ENCODE peak calls at places on chromosomes 11 and 22, in seven cellular contexts. One of them, this sample, is unnamed.

GRCh38 chr11:108914211-108914610 is 249.3 kb downstream of the DDX10 start:
- DNase-seq in fibroblast of lung: no peak
- DNase-seq in right atrium auricular region: no peak
- DNase-seq in heart right ventricle: no peak
- DNase-seq in kidney epithelial cell: no peak
- DNase-seq in AG04449: no peak
- DNase-seq in fibroblast of pulmonary artery: no peak
- DNase-seq in this sample: no peak

GRCh38 chr11:26011474-26011873 is 320.5 kb upstream of the ANO3 start:
- DNase-seq in kidney epithelial cell: no peak
- DNase-seq in fibroblast of lung: no peak
- DNase-seq in fibroblast of pulmonary artery: no peak
- DNase-seq in AG04449: no peak
- DNase-seq in heart right ventricle: no peak
- DNase-seq in right atrium auricular region: no peak
- DNase-seq in this sample: no peak

GRCh38 chr11:64449381-64450167 is 90.6 kb downstream of the RPS6KA4 start:
- DNase-seq in kidney epithelial cell: no peak
- DNase-seq in heart right ventricle: peak
- DNase-seq in right atrium auricular region: no peak
- DNase-seq in AG04449: no peak
- DNase-seq in fibroblast of lung: peak
- DNase-seq in fibroblast of pulmonary artery: peak
- DNase-seq in this sample: peak

GRCh38 chr11:66978229-66978628 is 3.1 kb downstream of the C11orf86 start:
- DNase-seq in kidney epithelial cell: no peak
- DNase-seq in AG04449: no peak
- DNase-seq in right atrium auricular region: no peak
- DNase-seq in heart right ventricle: no peak
- DNase-seq in fibroblast of pulmonary artery: no peak
- DNase-seq in fibroblast of lung: no peak
- DNase-seq in this sample: no peak

GRCh38 chr11:35525501-35526175 is at the start of gene PAMR1:
- DNase-seq in kidney epithelial cell: no peak
- DNase-seq in right atrium auricular region: peak
- DNase-seq in fibroblast of pulmonary artery: peak
- DNase-seq in AG04449: no peak
- DNase-seq in fibroblast of lung: peak
- DNase-seq in heart right ventricle: peak
- DNase-seq in this sample: peak

GRCh38 chr11:62752177-62752785 is 1.7 kb downstream of the ZBTB3 start:
- DNase-seq in fibroblast of lung: no peak
- DNase-seq in heart right ventricle: no peak
- DNase-seq in kidney epithelial cell: no peak
- DNase-seq in AG04449: no peak
- DNase-seq in fibroblast of pulmonary artery: no peak
- DNase-seq in right atrium auricular region: no peak
- DNase-seq in this sample: no peak

GRCh38 chr11:32466279-32466915 is 31.1 kb upstream of the WT1 start:
- DNase-seq in AG04449: no peak
- DNase-seq in fibroblast of pulmonary artery: peak
- DNase-seq in heart right ventricle: no peak
- DNase-seq in kidney epithelial cell: peak
- DNase-seq in right atrium auricular region: no peak
- DNase-seq in fibroblast of lung: peak
- DNase-seq in this sample: no peak

GRCh38 chr11:19394525-19395016 is 153.8 kb upstream of the E2F8 start:
- DNase-seq in AG04449: no peak
- DNase-seq in right atrium auricular region: peak
- DNase-seq in kidney epithelial cell: no peak
- DNase-seq in fibroblast of lung: no peak
- DNase-seq in fibroblast of pulmonary artery: no peak
- DNase-seq in heart right ventricle: no peak
- DNase-seq in this sample: no peak

GRCh38 chr11:112817376-112817775 is 143.8 kb upstream of the NCAM1 start:
- DNase-seq in fibroblast of pulmonary artery: no peak
- DNase-seq in right atrium auricular region: no peak
- DNase-seq in fibroblast of lung: no peak
- DNase-seq in kidney epithelial cell: no peak
- DNase-seq in AG04449: no peak
- DNase-seq in heart right ventricle: no peak
- DNase-seq in this sample: no peak

GRCh38 chr22:39087881-39088687 is 9.0 kb upstream of the APOBEC3H start:
- DNase-seq in fibroblast of lung: no peak
- DNase-seq in heart right ventricle: peak
- DNase-seq in right atrium auricular region: no peak
- DNase-seq in fibroblast of pulmonary artery: no peak
- DNase-seq in AG04449: no peak
- DNase-seq in kidney epithelial cell: no peak
- DNase-seq in this sample: no peak

GRCh38 chr11:1162498-1163311 is 5.0 kb downstream of the MUC5AC start:
- DNase-seq in right atrium auricular region: no peak
- DNase-seq in kidney epithelial cell: no peak
- DNase-seq in heart right ventricle: no peak
- DNase-seq in AG04449: no peak
- DNase-seq in fibroblast of lung: no peak
- DNase-seq in fibroblast of pulmonary artery: no peak
- DNase-seq in this sample: no peak

GRCh38 chr11:65204646-65205601 is 23.2 kb downstream of the CAPN1 start:
- DNase-seq in heart right ventricle: no peak
- DNase-seq in fibroblast of lung: peak
- DNase-seq in kidney epithelial cell: no peak
- DNase-seq in fibroblast of pulmonary artery: peak
- DNase-seq in right atrium auricular region: no peak
- DNase-seq in AG04449: no peak
- DNase-seq in this sample: no peak

GRCh38 chr22:23088199-23088604 is 17.9 kb downstream of the GNAZ start:
- DNase-seq in AG04449: no peak
- DNase-seq in right atrium auricular region: no peak
- DNase-seq in fibroblast of pulmonary artery: no peak
- DNase-seq in fibroblast of lung: no peak
- DNase-seq in kidney epithelial cell: no peak
- DNase-seq in heart right ventricle: no peak
- DNase-seq in this sample: no peak

GRCh38 chr22:40694409-40694808 is 15.1 kb downstream of the MCHR1 start:
- DNase-seq in heart right ventricle: no peak
- DNase-seq in AG04449: no peak
- DNase-seq in right atrium auricular region: no peak
- DNase-seq in fibroblast of pulmonary artery: peak
- DNase-seq in kidney epithelial cell: no peak
- DNase-seq in fibroblast of lung: no peak
- DNase-seq in this sample: no peak

GRCh38 chr11:128105511-128105910 is 481.8 kb downstream of the ETS1 start:
- DNase-seq in kidney epithelial cell: no peak
- DNase-seq in heart right ventricle: no peak
- DNase-seq in AG04449: no peak
- DNase-seq in fibroblast of pulmonary artery: no peak
- DNase-seq in fibroblast of lung: no peak
- DNase-seq in right atrium auricular region: no peak
- DNase-seq in this sample: no peak

GRCh38 chr11:122180435-122180834 is 64.4 kb upstream of the BLID start:
- DNase-seq in AG04449: peak
- DNase-seq in right atrium auricular region: no peak
- DNase-seq in fibroblast of pulmonary artery: peak
- DNase-seq in kidney epithelial cell: peak
- DNase-seq in fibroblast of lung: peak
- DNase-seq in heart right ventricle: no peak
- DNase-seq in this sample: peak

GRCh38 chr22:23138584-23139469 is 3.0 kb downstream of the RSPH14 start:
- DNase-seq in fibroblast of lung: no peak
- DNase-seq in kidney epithelial cell: no peak
- DNase-seq in AG04449: no peak
- DNase-seq in fibroblast of pulmonary artery: no peak
- DNase-seq in heart right ventricle: no peak
- DNase-seq in right atrium auricular region: no peak
- DNase-seq in this sample: no peak

GRCh38 chr11:128790200-128790599 is 76.9 kb downstream of the KCNJ1 start:
- DNase-seq in fibroblast of lung: peak
- DNase-seq in heart right ventricle: peak
- DNase-seq in right atrium auricular region: peak
- DNase-seq in kidney epithelial cell: no peak
- DNase-seq in AG04449: no peak
- DNase-seq in fibroblast of pulmonary artery: peak
- DNase-seq in this sample: no peak

GRCh38 chr11:126214446-126215240 is 3.1 kb downstream of the FAM118B start:
- DNase-seq in heart right ventricle: no peak
- DNase-seq in AG04449: no peak
- DNase-seq in fibroblast of pulmonary artery: no peak
- DNase-seq in fibroblast of lung: no peak
- DNase-seq in kidney epithelial cell: no peak
- DNase-seq in right atrium auricular region: no peak
- DNase-seq in this sample: no peak

GRCh38 chr11:18368236-18368635 is 26.1 kb upstream of the LDHA start:
- DNase-seq in right atrium auricular region: no peak
- DNase-seq in fibroblast of pulmonary artery: peak
- DNase-seq in AG04449: no peak
- DNase-seq in kidney epithelial cell: no peak
- DNase-seq in fibroblast of lung: peak
- DNase-seq in heart right ventricle: no peak
- DNase-seq in this sample: no peak

GRCh38 chr11:71202966-71203365 is 49.4 kb downstream of the SHANK2 start:
- DNase-seq in kidney epithelial cell: no peak
- DNase-seq in fibroblast of pulmonary artery: no peak
- DNase-seq in right atrium auricular region: no peak
- DNase-seq in fibroblast of lung: no peak
- DNase-seq in AG04449: no peak
- DNase-seq in heart right ventricle: no peak
- DNase-seq in this sample: no peak

GRCh38 chr22:47388331-47388730 is 625.9 kb downstream of the TBC1D22A start:
- DNase-seq in right atrium auricular region: no peak
- DNase-seq in kidney epithelial cell: no peak
- DNase-seq in fibroblast of pulmonary artery: no peak
- DNase-seq in fibroblast of lung: no peak
- DNase-seq in AG04449: no peak
- DNase-seq in heart right ventricle: no peak
- DNase-seq in this sample: no peak

GRCh38 chr22:47386812-47387510 is 624.5 kb downstream of the TBC1D22A start:
- DNase-seq in right atrium auricular region: no peak
- DNase-seq in AG04449: no peak
- DNase-seq in fibroblast of pulmonary artery: no peak
- DNase-seq in heart right ventricle: no peak
- DNase-seq in kidney epithelial cell: no peak
- DNase-seq in fibroblast of lung: no peak
- DNase-seq in this sample: no peak

GRCh38 chr22:47381240-47381639 is 618.8 kb downstream of the TBC1D22A start:
- DNase-seq in AG04449: no peak
- DNase-seq in kidney epithelial cell: no peak
- DNase-seq in heart right ventricle: no peak
- DNase-seq in right atrium auricular region: no peak
- DNase-seq in fibroblast of lung: no peak
- DNase-seq in fibroblast of pulmonary artery: no peak
- DNase-seq in this sample: no peak

GRCh38 chr22:47382164-47382890 is 619.9 kb downstream of the TBC1D22A start:
- DNase-seq in kidney epithelial cell: no peak
- DNase-seq in fibroblast of pulmonary artery: no peak
- DNase-seq in heart right ventricle: no peak
- DNase-seq in right atrium auricular region: no peak
- DNase-seq in AG04449: no peak
- DNase-seq in fibroblast of lung: no peak
- DNase-seq in this sample: no peak

GRCh38 chr22:47384977-47385376 is 622.5 kb downstream of the TBC1D22A start:
- DNase-seq in heart right ventricle: no peak
- DNase-seq in right atrium auricular region: no peak
- DNase-seq in fibroblast of pulmonary artery: no peak
- DNase-seq in kidney epithelial cell: no peak
- DNase-seq in AG04449: no peak
- DNase-seq in fibroblast of lung: no peak
- DNase-seq in this sample: no peak
- H3K4me3 ChIP-seq in heart right ventricle: no peak
- H3K4me3 ChIP-seq in right atrium auricular region: no peak
- H3K4me3 ChIP-seq in fibroblast of pulmonary artery: no peak
- H3K4me3 ChIP-seq in kidney epithelial cell: no peak
- H3K4me3 ChIP-seq in AG04449: no peak
- H3K4me3 ChIP-seq in fibroblast of lung: no peak
- H3K4me3 ChIP-seq in this sample: no peak

GRCh38 chr22:17085277-17086091 is 684 bp downstream of the IL17RA start:
- DNase-seq in fibroblast of pulmonary artery: no peak
- DNase-seq in heart right ventricle: no peak
- DNase-seq in right atrium auricular region: no peak
- DNase-seq in fibroblast of lung: peak
- DNase-seq in AG04449: no peak
- DNase-seq in kidney epithelial cell: no peak
- DNase-seq in this sample: peak

GRCh38 chr22:17086750-17087149 is 1.9 kb downstream of the IL17RA start:
- DNase-seq in fibroblast of lung: no peak
- DNase-seq in heart right ventricle: no peak
- DNase-seq in AG04449: no peak
- DNase-seq in right atrium auricular region: no peak
- DNase-seq in kidney epithelial cell: no peak
- DNase-seq in fibroblast of pulmonary artery: no peak
- DNase-seq in this sample: no peak

GRCh38 chr22:17084554-17085276 is at the start of gene IL17RA:
- DNase-seq in AG04449: no peak
- DNase-seq in heart right ventricle: peak
- DNase-seq in kidney epithelial cell: peak
- DNase-seq in right atrium auricular region: peak
- DNase-seq in fibroblast of lung: peak
- DNase-seq in fibroblast of pulmonary artery: peak
- DNase-seq in this sample: peak

GRCh38 chr22:17087176-17088131 is 2.7 kb downstream of the IL17RA start:
- DNase-seq in fibroblast of lung: peak
- DNase-seq in AG04449: peak
- DNase-seq in right atrium auricular region: no peak
- DNase-seq in fibroblast of pulmonary artery: peak
- DNase-seq in kidney epithelial cell: no peak
- DNase-seq in heart right ventricle: no peak
- DNase-seq in this sample: peak

DNA sequence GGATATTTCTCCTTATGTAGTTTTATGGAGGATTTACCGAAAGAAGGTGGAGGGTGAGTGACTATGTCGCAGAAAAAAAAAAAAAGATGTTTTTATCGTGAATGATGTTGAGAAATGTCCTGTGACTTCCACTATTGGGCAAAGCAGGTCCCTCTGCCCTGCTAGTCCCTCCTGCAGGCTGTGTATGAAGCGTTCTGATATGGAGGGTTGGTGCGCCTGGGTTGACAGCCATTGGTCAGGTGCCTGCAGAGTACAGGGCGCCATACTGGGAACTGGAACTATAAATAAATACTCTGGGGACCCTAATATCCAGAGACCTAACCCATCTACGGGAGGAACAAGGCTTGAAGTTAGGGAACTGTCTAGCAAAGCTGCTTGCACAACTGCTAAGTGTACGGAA is 1.5 kb downstream of the IL17RA start:
- DNase-seq in fibroblast of pulmonary artery: no peak
- DNase-seq in right atrium auricular region: no peak
- DNase-seq in kidney epithelial cell: no peak
- DNase-seq in AG04449: no peak
- DNase-seq in fibroblast of lung: no peak
- DNase-seq in heart right ventricle: no peak
- DNase-seq in this sample: no peak
- H3K4me3 ChIP-seq in fibroblast of pulmonary artery: peak
- H3K4me3 ChIP-seq in right atrium auricular region: peak
- H3K4me3 ChIP-seq in kidney epithelial cell: no peak
- H3K4me3 ChIP-seq in AG04449: peak
- H3K4me3 ChIP-seq in fibroblast of lung: peak
- H3K4me3 ChIP-seq in heart right ventricle: peak
- H3K4me3 ChIP-seq in this sample: peak

GRCh38 chr22:37850801-37851200 is 1.6 kb downstream of the EIF3L start:
- DNase-seq in fibroblast of pulmonary artery: no peak
- DNase-seq in right atrium auricular region: no peak
- DNase-seq in heart right ventricle: no peak
- DNase-seq in kidney epithelial cell: no peak
- DNase-seq in AG04449: no peak
- DNase-seq in fibroblast of lung: no peak
- DNase-seq in this sample: no peak
- H3K4me3 ChIP-seq in fibroblast of pulmonary artery: no peak
- H3K4me3 ChIP-seq in right atrium auricular region: no peak
- H3K4me3 ChIP-seq in heart right ventricle: no peak
- H3K4me3 ChIP-seq in kidney epithelial cell: no peak
- H3K4me3 ChIP-seq in AG04449: no peak
- H3K4me3 ChIP-seq in fibroblast of lung: no peak
- H3K4me3 ChIP-seq in this sample: no peak

GRCh38 chr22:33271390-33272161 is 213.4 kb upstream of the SYN3 start:
- DNase-seq in fibroblast of pulmonary artery: peak
- DNase-seq in right atrium auricular region: peak
- DNase-seq in heart right ventricle: peak
- DNase-seq in fibroblast of lung: peak
- DNase-seq in AG04449: no peak
- DNase-seq in kidney epithelial cell: no peak
- DNase-seq in this sample: no peak
- H3K4me3 ChIP-seq in fibroblast of pulmonary artery: no peak
- H3K4me3 ChIP-seq in right atrium auricular region: no peak
- H3K4me3 ChIP-seq in heart right ventricle: no peak
- H3K4me3 ChIP-seq in fibroblast of lung: no peak
- H3K4me3 ChIP-seq in AG04449: no peak
- H3K4me3 ChIP-seq in kidney epithelial cell: no peak
- H3K4me3 ChIP-seq in this sample: no peak